ENCODE peak calls at places on chromosomes 16 and 17, in four cellular contexts. One of them, this sample, is unnamed.

GRCh38 chr17:7002288-7003047 is 6.6 kb downstream of the ALOX12 start:
- DNase-seq in H1: no peak
- DNase-seq in H9: no peak
- DNase-seq in neuronal stem cell: no peak
- DNase-seq in this sample: no peak

GRCh38 chr17:72118588-72119279 is 2.1 kb upstream of the SOX9 start:
- DNase-seq in H1: no peak
- DNase-seq in H9: peak
- DNase-seq in neuronal stem cell: peak
- DNase-seq in this sample: peak

GRCh38 chr17:60077672-60078519 is 825 bp downstream of the HEATR6 start:
- DNase-seq in H1: no peak
- DNase-seq in H9: no peak
- DNase-seq in neuronal stem cell: no peak
- DNase-seq in this sample: peak

GRCh38 chr17:40095356-40095943 is 4.9 kb downstream of the NR1D1 start:
- DNase-seq in H9: no peak
- DNase-seq in H1: no peak
- DNase-seq in neuronal stem cell: no peak
- DNase-seq in this sample: no peak

GRCh38 chr16:19613834-19614233 is 58.3 kb downstream of the VPS35L start:
- DNase-seq in neuronal stem cell: no peak
- DNase-seq in H1: no peak
- DNase-seq in H9: no peak
- DNase-seq in this sample: no peak

GRCh38 chr17:14919580-14920160 is 345.5 kb downstream of the PMP22 start:
- DNase-seq in neuronal stem cell: peak
- DNase-seq in H1: no peak
- DNase-seq in H9: no peak
- DNase-seq in this sample: peak

GRCh38 chr16:685967-686366 is 1.8 kb upstream of the JMJD8 start:
- DNase-seq in H9: peak
- DNase-seq in neuronal stem cell: no peak
- DNase-seq in H1: no peak
- DNase-seq in this sample: peak

GRCh38 chr16:2825049-2825742 is 4.9 kb upstream of the ZG16B start:
- DNase-seq in H1: no peak
- DNase-seq in H9: no peak
- DNase-seq in neuronal stem cell: no peak
- DNase-seq in this sample: no peak

GRCh38 chr17:31339906-31340661 is 18.7 kb upstream of the EVI2A start:
- DNase-seq in H1: no peak
- DNase-seq in H9: no peak
- DNase-seq in neuronal stem cell: no peak
- DNase-seq in this sample: peak

GRCh38 chr17:46769531-46770438 is 48.7 kb downstream of the WNT3 start:
- DNase-seq in H9: peak
- DNase-seq in neuronal stem cell: no peak
- DNase-seq in H1: no peak
- DNase-seq in this sample: no peak

GRCh38 chr17:40616592-40616991 is 31.0 kb downstream of the SMARCE1 start:
- DNase-seq in H9: no peak
- DNase-seq in H1: no peak
- DNase-seq in neuronal stem cell: no peak
- DNase-seq in this sample: no peak

GRCh38 chr16:31216552-31217530 is at the start of gene PYDC1:
- DNase-seq in neuronal stem cell: no peak
- DNase-seq in H9: peak
- DNase-seq in H1: no peak
- DNase-seq in this sample: no peak

GRCh38 chr17:68428498-68429172 is 28.7 kb downstream of the WIPI1 start:
- DNase-seq in H9: no peak
- DNase-seq in H1: no peak
- DNase-seq in neuronal stem cell: no peak
- DNase-seq in this sample: no peak

GRCh38 chr16:11047939-11048500 is 103.7 kb downstream of the CLEC16A start:
- DNase-seq in neuronal stem cell: no peak
- DNase-seq in H1: no peak
- DNase-seq in H9: no peak
- DNase-seq in this sample: peak

GRCh38 chr16:8376430-8376829 is 213.9 kb downstream of the TMEM114 start:
- DNase-seq in H1: no peak
- DNase-seq in H9: no peak
- DNase-seq in neuronal stem cell: no peak
- DNase-seq in this sample: no peak
- H2BK5ac ChIP-seq in H1: no peak
- H2BK5ac ChIP-seq in H9: no peak
- H2BK5ac ChIP-seq in neuronal stem cell: no peak
- H2BK5ac ChIP-seq in this sample: no peak

GRCh38 chr17:61335105-61335844 is 64.4 kb upstream of the TBX2 start:
- DNase-seq in H9: no peak
- DNase-seq in H1: no peak
- DNase-seq in neuronal stem cell: no peak
- DNase-seq in this sample: peak

GRCh38 chr17:61338000-61338864 is 61.4 kb upstream of the TBX2 start:
- DNase-seq in neuronal stem cell: no peak
- DNase-seq in H9: no peak
- DNase-seq in H1: no peak
- DNase-seq in this sample: peak

GRCh38 chr17:61335845-61336655 is 63.6 kb upstream of the TBX2 start:
- DNase-seq in H1: no peak
- DNase-seq in neuronal stem cell: no peak
- DNase-seq in H9: no peak
- DNase-seq in this sample: no peak

GRCh38 chr17:61338874-61339478 is 60.7 kb upstream of the TBX2 start:
- DNase-seq in neuronal stem cell: no peak
- DNase-seq in H9: no peak
- DNase-seq in H1: no peak
- DNase-seq in this sample: no peak

DNA sequence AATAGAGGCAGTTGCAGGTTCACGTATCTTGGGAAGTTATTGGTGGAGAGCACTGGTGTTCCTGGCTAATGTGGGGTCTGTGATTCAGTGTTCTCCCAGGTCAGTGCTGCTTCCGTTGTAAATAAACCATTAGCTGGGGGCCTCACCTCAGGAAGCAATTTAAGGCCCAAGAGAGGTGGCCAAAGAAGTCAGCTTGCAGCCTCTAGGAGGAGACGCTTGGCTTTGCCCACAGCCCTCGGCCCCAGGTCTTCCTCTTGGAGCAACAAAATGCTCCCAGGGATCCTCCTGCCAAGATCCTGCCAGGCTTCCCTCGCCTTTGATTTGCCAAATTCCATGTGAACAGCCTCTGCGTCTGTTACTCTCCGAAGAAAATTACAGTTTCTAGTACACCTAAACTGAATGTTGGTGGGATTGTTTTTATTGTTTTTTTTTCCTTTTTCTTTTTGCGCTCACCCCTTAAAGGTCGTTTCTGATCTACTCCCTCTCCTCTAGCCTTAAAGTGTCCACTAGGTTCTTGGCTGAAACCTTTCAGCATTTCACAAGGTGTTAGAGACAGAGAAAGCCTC is 62.3 kb upstream of the TBX2 start:
- DNase-seq in neuronal stem cell: no peak
- DNase-seq in H1: no peak
- DNase-seq in H9: peak
- DNase-seq in this sample: peak
- H4K8ac ChIP-seq in neuronal stem cell: no peak
- H4K8ac ChIP-seq in H1: no peak
- H4K8ac ChIP-seq in H9: no peak
- H4K8ac ChIP-seq in this sample: peak

GRCh38 chr16:85196976-85197375 is 84.7 kb upstream of the CIBAR2 start:
- DNase-seq in H1: no peak
- DNase-seq in neuronal stem cell: no peak
- DNase-seq in H9: no peak
- DNase-seq in this sample: no peak
- H2BK12ac ChIP-seq in H1: no peak
- H2BK12ac ChIP-seq in neuronal stem cell: no peak
- H2BK12ac ChIP-seq in H9: no peak
- H2BK12ac ChIP-seq in this sample: no peak

DNA sequence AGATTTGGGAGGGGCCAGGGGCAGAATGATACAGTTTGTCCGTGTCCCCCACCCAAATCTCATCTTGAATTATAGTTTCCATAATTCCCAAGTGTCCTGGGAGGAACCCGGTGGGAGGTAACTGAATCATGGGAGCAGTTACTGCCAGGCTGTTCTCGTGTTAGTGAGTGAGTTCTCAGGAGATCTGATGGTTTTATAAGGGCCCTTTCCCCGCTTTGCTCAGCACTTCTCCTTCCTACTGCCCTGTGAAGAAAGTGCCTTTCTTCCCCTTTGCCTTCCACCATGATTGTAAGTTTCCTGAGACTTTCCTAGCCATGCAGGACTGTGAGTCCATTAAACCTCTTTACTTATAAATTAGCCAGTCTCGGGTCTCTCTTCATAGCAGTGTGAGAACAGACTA is 28.9 kb upstream of the SEC14L1 start:
- DNase-seq in neuronal stem cell: no peak
- DNase-seq in H1: no peak
- DNase-seq in H9: no peak
- DNase-seq in this sample: no peak
- H2BK5ac ChIP-seq in neuronal stem cell: no peak
- H2BK5ac ChIP-seq in H1: no peak
- H2BK5ac ChIP-seq in H9: no peak
- H2BK5ac ChIP-seq in this sample: no peak

GRCh38 chr16:85615014-85615851 is 2.1 kb downstream of the GSE1 start:
- DNase-seq in neuronal stem cell: peak
- DNase-seq in H1: no peak
- DNase-seq in H9: peak
- DNase-seq in this sample: peak

GRCh38 chr16:85617948-85618347 is 4.8 kb downstream of the GSE1 start:
- DNase-seq in H1: no peak
- DNase-seq in H9: no peak
- DNase-seq in neuronal stem cell: no peak
- DNase-seq in this sample: no peak

GRCh38 chr16:85616608-85617311 is 3.6 kb downstream of the GSE1 start:
- DNase-seq in H9: no peak
- DNase-seq in neuronal stem cell: no peak
- DNase-seq in H1: no peak
- DNase-seq in this sample: peak

GRCh38 chr16:85614338-85615013 is 1.4 kb downstream of the GSE1 start:
- DNase-seq in H9: no peak
- DNase-seq in H1: no peak
- DNase-seq in neuronal stem cell: peak
- DNase-seq in this sample: peak

DNA sequence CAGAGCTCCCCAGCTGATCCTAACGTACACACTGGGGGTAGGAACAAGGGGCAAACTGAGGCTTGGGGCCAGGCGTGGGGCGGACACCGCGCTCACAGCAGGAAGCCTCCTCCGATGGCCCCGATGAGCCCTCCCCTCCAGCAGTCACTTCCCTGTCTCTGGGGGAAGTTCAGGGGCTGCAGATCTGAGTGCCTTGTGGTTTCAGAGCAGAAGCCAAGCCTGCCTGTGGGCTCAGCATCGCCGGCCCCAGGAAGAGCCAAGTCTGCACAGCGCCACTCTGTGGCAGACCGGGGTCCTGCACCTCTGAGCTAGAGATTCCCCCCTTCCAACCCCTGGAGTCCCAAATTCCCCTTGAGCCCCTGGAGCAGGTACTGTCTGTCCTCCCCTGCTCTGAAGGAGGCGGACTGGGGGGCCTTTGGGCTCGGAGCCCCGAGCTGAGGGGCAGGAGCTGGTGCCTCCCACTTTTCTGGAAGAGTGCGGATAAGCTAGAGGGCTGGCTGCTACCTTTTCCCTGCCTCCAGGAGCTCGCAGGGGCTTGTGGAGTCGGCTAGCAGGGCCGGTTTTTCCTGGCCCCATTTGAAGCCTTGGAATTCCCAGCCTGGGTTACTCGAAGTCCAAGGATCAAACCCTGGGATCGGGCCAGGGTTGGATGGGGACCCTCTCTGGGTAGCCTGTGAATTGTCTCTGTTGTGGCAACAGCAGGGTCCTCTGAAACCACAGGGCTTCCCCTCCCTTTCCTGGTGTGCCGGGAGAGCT is 2.9 kb downstream of the GSE1 start:
- DNase-seq in neuronal stem cell: peak
- DNase-seq in H1: no peak
- DNase-seq in H9: peak
- DNase-seq in this sample: peak
- H4K8ac ChIP-seq in neuronal stem cell: no peak
- H4K8ac ChIP-seq in H1: no peak
- H4K8ac ChIP-seq in H9: no peak
- H4K8ac ChIP-seq in this sample: peak

DNA sequence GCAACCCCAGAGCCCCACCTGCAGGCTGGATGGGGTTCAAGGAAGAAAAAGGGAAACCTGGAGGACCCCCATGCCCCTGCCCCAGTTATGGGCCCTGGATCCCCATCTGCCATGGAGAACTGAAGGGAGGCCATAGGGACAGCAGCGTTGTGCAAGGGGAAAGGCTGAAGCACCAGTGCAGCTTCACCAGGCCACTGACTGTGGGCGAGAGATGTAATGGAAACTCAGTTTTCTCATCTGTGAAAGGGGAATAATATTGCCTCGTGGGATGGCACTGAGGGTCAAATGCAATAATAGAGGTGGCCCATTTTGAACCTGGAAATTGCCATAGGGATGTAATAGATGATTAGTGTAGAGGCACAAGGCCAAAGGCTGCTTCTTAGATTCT is 9.9 kb upstream of the TSPOAP1 start:
- DNase-seq in H9: no peak
- DNase-seq in neuronal stem cell: no peak
- DNase-seq in H1: no peak
- DNase-seq in this sample: no peak
- H2BK12ac ChIP-seq in H9: peak
- H2BK12ac ChIP-seq in neuronal stem cell: peak
- H2BK12ac ChIP-seq in H1: peak
- H2BK12ac ChIP-seq in this sample: peak

GRCh38 chr16:84292032-84292431 is 2.6 kb upstream of the WFDC1 start:
- DNase-seq in neuronal stem cell: no peak
- DNase-seq in H9: no peak
- DNase-seq in H1: no peak
- DNase-seq in this sample: no peak

GRCh38 chr16:84293406-84293805 is 1.3 kb upstream of the WFDC1 start:
- DNase-seq in H9: no peak
- DNase-seq in H1: no peak
- DNase-seq in neuronal stem cell: no peak
- DNase-seq in this sample: no peak

GRCh38 chr16:84295203-84295850 is 649 bp downstream of the WFDC1 start:
- DNase-seq in H1: no peak
- DNase-seq in H9: no peak
- DNase-seq in neuronal stem cell: no peak
- DNase-seq in this sample: no peak

GRCh38 chr16:84298376-84298899 is 3.8 kb downstream of the WFDC1 start:
- DNase-seq in H9: no peak
- DNase-seq in neuronal stem cell: no peak
- DNase-seq in H1: no peak
- DNase-seq in this sample: no peak

GRCh38 chr16:84294196-84295142 is at the start of gene WFDC1:
- DNase-seq in H1: no peak
- DNase-seq in neuronal stem cell: no peak
- DNase-seq in H9: no peak
- DNase-seq in this sample: peak
- H2BK5ac ChIP-seq in H1: peak
- H2BK5ac ChIP-seq in neuronal stem cell: no peak
- H2BK5ac ChIP-seq in H9: no peak
- H2BK5ac ChIP-seq in this sample: no peak

This sample was measured in mesenchymal stem cell.